ENCODE peak calls at places on chromosomes 1 and 21, in four cellular contexts. K is HCT116, S is H1, W is HepG2. Z is an unnamed sample.

GRCh38 chr21:45776971-45777370 is 133.4 kb downstream of the PCBP3 start:
- DNase-seq in K (no peak), S (no peak), W (no peak), Z (no peak)

GRCh38 chr1:53462769-53463501 is 3.7 kb downstream of the DMRTB1 start:
- DNase-seq in K (no peak), S (no peak), W (no peak), Z (no peak)

GRCh38 chr1:203771901-203772301 is 6.9 kb downstream of the LAX1 start:
- DNase-seq in K (no peak), S (no peak), W (no peak), Z (no peak)

GRCh38 chr1:234969011-234969441 is 159.6 kb downstream of the TOMM20 start:
- DNase-seq in K (no peak), S (no peak), W (no peak), Z (no peak)

GRCh38 chr1:48775817-48776399 is 783 bp downstream of the BEND5 start:
- DNase-seq in K (no peak), S (no peak), W (no peak), Z (no peak)

GRCh38 chr1:29974345-29974744 is 738.0 kb downstream of the PTPRU start:
- DNase-seq in K (peak), S (peak), W (peak), Z (no peak)

GRCh38 chr1:29985376-29985945 is 737.9 kb downstream of the MATN1 start:
- DNase-seq in K (no peak), S (no peak), W (no peak), Z (no peak)

GRCh38 chr1:164382384-164382783 is 176.6 kb upstream of the PBX1 start:
- DNase-seq in K (no peak), S (no peak), W (no peak), Z (no peak)

GRCh38 chr1:211606914-211607751 is 28.2 kb upstream of the SLC30A1 start:
- DNase-seq in K (no peak), S (no peak), W (no peak), Z (peak)

GRCh38 chr1:52887483-52887882 is 34.1 kb downstream of the ECHDC2 start:
- DNase-seq in K (no peak), S (no peak), W (no peak), Z (no peak)

GRCh38 chr1:42370876-42371549 is 9.6 kb upstream of the RIMKLA start:
- DNase-seq in K (no peak), S (no peak), W (no peak), Z (no peak)

GRCh38 chr1:118185083-118185899 is at the start of gene SPAG17:
- DNase-seq in K (no peak), S (peak), W (no peak), Z (peak)

GRCh38 chr1:59455206-59455605 is 158.3 kb downstream of the FGGY start:
- DNase-seq in K (no peak), S (no peak), W (no peak), Z (no peak)

GRCh38 chr1:33004628-33005027 is 32.1 kb downstream of the AK2 start:
- DNase-seq in K (no peak), S (no peak), W (no peak), Z (no peak)

GRCh38 chr1:9207086-9207485 is 27.5 kb upstream of the H6PD start:
- DNase-seq in K (no peak), S (no peak), W (no peak), Z (no peak)

GRCh38 chr1:95203908-95204437 is 30.0 kb upstream of the RWDD3 start:
- DNase-seq in K (no peak), S (no peak), W (no peak), Z (peak)

GRCh38 chr1:234996245-234996757 is 132.3 kb downstream of the TOMM20 start:
- DNase-seq in K (no peak), S (no peak), W (no peak), Z (no peak)

GRCh38 chr21:16420086-16420724 is 690.4 kb downstream of the USP25 start:
- DNase-seq in K (no peak), S (no peak), W (peak), Z (no peak)

GRCh38 chr1:58293388-58293787 is 253.1 kb downstream of the OMA1 start:
- DNase-seq in K (no peak), S (no peak), W (no peak), Z (no peak)

GRCh38 chr1:48007044-48007443 is 9.9 kb upstream of the TRABD2B start:
- DNase-seq in K (no peak), S (no peak), W (peak), Z (peak)

GRCh38 chr1:119227446-119227845 is 87.0 kb upstream of the WARS2 start:
- DNase-seq in K (no peak), S (no peak), W (no peak), Z (peak)

GRCh38 chr1:19621274-19621950 is 22.7 kb upstream of the NBL1 start:
- DNase-seq in K (no peak), S (no peak), W (no peak), Z (no peak)

GRCh38 chr1:215888159-215888558 is 321.1 kb downstream of the KCTD3 start:
- DNase-seq in K (no peak), S (no peak), W (no peak), Z (no peak)

GRCh38 chr1:227823537-227823936 is 8.1 kb downstream of the PRSS38 start:
- DNase-seq in K (no peak), S (no peak), W (no peak), Z (no peak)

GRCh38 chr1:115293899-115294298 is 44.1 kb downstream of the NGF start:
- DNase-seq in K (no peak), S (no peak), W (no peak), Z (no peak)

GRCh38 chr1:10339815-10340214 is 59.0 kb upstream of the PGD start:
- DNase-seq in K (peak), S (peak), W (no peak), Z (peak)

GRCh38 chr21:46457801-46458314 is 833 bp upstream of the DIP2A start:
- DNase-seq in K (peak), S (no peak), W (peak), Z (peak)

GRCh38 chr1:81954388-81955023 is 153.8 kb downstream of the ADGRL2 start:
- DNase-seq in K (no peak), S (no peak), W (no peak), Z (no peak)

GRCh38 chr1:232737917-232738316 is 67.3 kb upstream of the MAP10 start:
- DNase-seq in K (no peak), S (no peak), W (no peak), Z (no peak)

GRCh38 chr1:239170828-239171227 is 215.5 kb upstream of the CHRM3 start:
- DNase-seq in K (no peak), S (no peak), W (no peak), Z (no peak)
- TF ChIP-seq FOSL1 in K (no peak), S (no peak), W (no peak), Z (no peak)

DNA sequence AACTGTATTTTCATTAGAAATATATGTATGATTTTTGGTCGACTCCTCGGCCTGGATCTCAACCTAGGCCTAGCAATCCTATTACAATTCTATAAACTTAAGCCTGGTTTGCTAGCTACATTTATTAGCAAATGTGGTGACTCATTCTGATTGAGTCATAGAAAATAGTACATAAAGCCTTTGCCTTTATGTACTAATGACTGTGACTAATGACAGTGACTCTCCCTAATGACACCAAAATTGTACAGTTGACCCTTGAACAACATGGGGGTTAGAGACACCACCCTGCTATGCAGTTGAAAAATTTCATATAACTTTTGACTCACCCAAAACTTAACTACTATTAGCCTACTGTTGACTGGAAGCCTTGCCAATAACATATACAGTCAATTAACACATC is 78.9 kb downstream of the CLEC20A start:
- DNase-seq in K (peak), S (no peak), W (peak), Z (no peak)
- TF ChIP-seq FOSL1 in K (peak), S (no peak), W (no peak), Z (peak)

GRCh38 chr1:152035406-152036315 is 1.1 kb downstream of the S100A11 start:
- DNase-seq in K (no peak), S (no peak), W (no peak), Z (peak)

GRCh38 chr1:152034324-152034653 is 2.5 kb downstream of the S100A11 start:
- DNase-seq in K (no peak), S (no peak), W (peak), Z (no peak)

GRCh38 chr1:152036316-152037216 is at the start of gene S100A11:
- DNase-seq in K (peak), S (no peak), W (peak), Z (peak)

GRCh38 chr1:152034654-152035405 is 2.0 kb downstream of the S100A11 start:
- DNase-seq in K (peak), S (no peak), W (peak), Z (peak)

GRCh38 chr1:152037920-152038658 is 1.3 kb upstream of the S100A11 start:
- DNase-seq in K (no peak), S (no peak), W (no peak), Z (no peak)
- TF ChIP-seq FOSL1 in K (no peak), S (no peak), W (no peak), Z (no peak)

GRCh38 chr21:42233067-42233981 is 14.4 kb downstream of the ABCG1 start:
- DNase-seq in K (no peak), S (no peak), W (peak), Z (peak)

GRCh38 chr21:42235593-42235992 is 16.7 kb downstream of the ABCG1 start:
- DNase-seq in K (no peak), S (no peak), W (no peak), Z (peak)

GRCh38 chr21:42236014-42236413 is 17.1 kb downstream of the ABCG1 start:
- DNase-seq in K (no peak), S (no peak), W (no peak), Z (no peak)

GRCh38 chr21:42234026-42234425 is 15.1 kb downstream of the ABCG1 start:
- DNase-seq in K (no peak), S (no peak), W (no peak), Z (no peak)

GRCh38 chr21:42234464-42235241 is 15.7 kb downstream of the ABCG1 start:
- DNase-seq in K (no peak), S (no peak), W (peak), Z (peak)
- TF ChIP-seq FOSL1 in K (no peak), S (no peak), W (no peak), Z (no peak)

GRCh38 chr1:197808843-197809242 is 33.6 kb upstream of the DENND1B start:
- DNase-seq in K (no peak), S (no peak), W (no peak), Z (no peak)
- TF ChIP-seq FOSL1 in K (no peak), S (no peak), W (no peak), Z (no peak)

GRCh38 chr1:7671146-7671465 is 100.0 kb upstream of the VAMP3 start:
- DNase-seq in K (no peak), S (no peak), W (no peak), Z (no peak)

GRCh38 chr1:7671676-7672075 is 99.4 kb upstream of the VAMP3 start:
- DNase-seq in K (no peak), S (no peak), W (no peak), Z (no peak)

GRCh38 chr1:7670334-7671145 is 100.6 kb upstream of the VAMP3 start:
- DNase-seq in K (no peak), S (no peak), W (no peak), Z (no peak)

GRCh38 chr1:7667625-7668218 is 103.4 kb upstream of the VAMP3 start:
- DNase-seq in K (peak), S (peak), W (peak), Z (peak)

DNA sequence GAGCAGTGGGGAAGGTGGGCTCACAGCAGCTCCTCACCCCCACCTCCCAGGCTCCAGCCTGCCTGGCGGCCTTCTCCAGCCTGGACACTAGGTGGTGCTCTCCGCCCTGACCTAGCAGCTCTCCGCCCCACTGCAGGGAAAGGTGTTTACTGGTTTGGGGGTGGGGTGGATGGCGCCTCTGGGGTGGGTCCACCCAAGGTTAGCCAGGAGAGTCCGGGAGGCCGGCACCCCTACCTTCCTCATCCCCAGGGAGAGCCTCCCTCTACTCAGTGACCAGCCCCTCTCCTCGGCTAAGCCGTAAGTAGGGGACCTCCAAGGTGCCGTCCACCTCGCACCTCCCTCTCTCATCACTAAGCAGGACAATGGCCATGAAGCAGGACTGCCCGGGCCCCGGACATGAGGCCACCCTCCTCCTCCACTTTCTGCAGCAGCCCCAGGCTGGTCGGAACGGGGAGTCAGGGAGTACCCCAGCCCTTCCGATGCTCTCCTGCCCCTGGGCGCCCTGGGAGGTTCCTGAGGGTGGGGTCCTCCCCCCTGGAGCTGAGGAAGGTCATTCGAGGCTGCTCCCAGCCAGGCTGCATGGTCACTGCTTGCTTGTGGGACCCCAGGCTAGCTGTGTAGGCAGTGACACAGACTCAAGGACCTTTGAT is 101.4 kb upstream of the VAMP3 start:
- DNase-seq in K (peak), S (peak), W (peak), Z (peak)
- TF ChIP-seq FOSL1 in K (no peak), S (no peak), W (no peak), Z (no peak)

DNA sequence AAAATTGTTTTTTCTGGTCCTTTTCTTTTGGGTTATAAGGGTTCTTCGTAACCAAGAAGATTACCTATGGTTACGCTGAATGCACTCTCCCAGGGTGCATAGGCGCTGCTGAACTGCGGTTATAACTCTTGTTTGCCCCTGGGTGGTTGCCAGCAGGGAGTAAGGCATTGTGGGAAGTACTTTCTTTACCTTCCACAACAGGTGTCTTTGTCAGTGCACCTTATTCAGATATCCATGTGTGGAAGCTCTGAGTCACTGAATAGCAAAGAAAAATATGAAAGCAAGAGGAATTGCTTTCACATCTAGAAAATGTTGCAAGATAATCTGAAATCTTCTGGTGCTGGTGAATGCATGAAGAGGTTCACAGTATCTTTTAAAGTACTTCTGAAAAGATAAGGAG is 124.4 kb upstream of the CACYBP start:
- DNase-seq in K (no peak), S (no peak), W (peak), Z (no peak)
- TF ChIP-seq FOSL1 in K (peak), S (no peak), W (no peak), Z (no peak)

GRCh38 chr1:7120863-7121621 is 335.8 kb downstream of the CAMTA1 start:
- DNase-seq in K (no peak), S (no peak), W (no peak), Z (peak)
- TF ChIP-seq FOSL1 in K (no peak), S (no peak), W (no peak), Z (no peak)

DNA sequence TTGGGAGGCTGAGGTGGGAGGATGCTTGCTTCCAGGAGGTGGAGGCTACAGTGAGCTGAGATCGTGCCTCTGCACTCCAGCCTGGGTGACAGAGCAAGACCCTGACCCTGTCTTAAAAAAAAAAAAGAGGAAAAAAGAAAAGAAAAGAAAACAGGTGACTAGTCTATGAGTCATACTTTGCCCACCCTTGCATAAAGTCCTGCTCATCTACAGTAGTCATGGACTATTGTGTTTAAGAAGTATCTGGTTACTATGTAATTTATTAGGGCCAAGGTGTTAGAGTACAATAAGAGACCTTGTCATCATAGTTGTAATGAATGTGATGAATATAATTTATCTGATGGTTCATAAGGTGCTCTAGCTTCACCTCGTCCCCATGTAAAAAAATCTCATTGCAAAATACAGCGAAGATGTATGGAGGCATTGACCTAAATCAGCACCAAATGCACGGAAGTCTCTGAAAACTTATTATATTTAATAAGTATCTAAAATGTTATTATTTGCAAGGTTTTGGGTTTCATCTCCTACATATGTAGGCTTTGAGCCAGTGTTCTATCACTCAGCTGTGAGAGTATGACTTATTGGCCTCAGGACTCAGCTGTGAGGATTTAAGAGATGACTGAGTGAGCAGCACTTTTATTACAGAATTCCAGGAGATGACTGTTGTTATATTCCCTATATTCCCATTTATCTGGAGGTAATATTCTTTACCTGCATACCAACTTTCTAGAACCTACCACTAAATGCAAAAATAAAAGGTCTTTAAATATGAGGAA is 19.9 kb upstream of the KCNJ6 start:
- DNase-seq in K (no peak), S (no peak), W (no peak), Z (no peak)
- TF ChIP-seq FOSL1 in K (no peak), S (no peak), W (no peak), Z (no peak)

Z was measured in K562.